ENCODE peak calls at places on chromosomes 6 and 20, in four cellular contexts. One of them, this sample, is unnamed.
A peak's percentile ranks its signal among the peaks of the same experiment; 100 is the strongest.

GRCh38 chr20:32488066-32488838 is 96.9 kb downstream of the NOL4L start:
- DNase-seq in lower lobe of right lung: no peak
- DNase-seq in stomach: no peak
- DNase-seq in neural progenitor cell: no peak
- DNase-seq in this sample: peak; percentile 16

GRCh38 chr6:157554747-157555146 is 173.8 kb downstream of the ZDHHC14 start:
- DNase-seq in lower lobe of right lung: no peak
- DNase-seq in neural progenitor cell: no peak
- DNase-seq in stomach: no peak
- DNase-seq in this sample: no peak

GRCh38 chr6:138818496-138819194 is 22.8 kb downstream of the ECT2L start:
- DNase-seq in lower lobe of right lung: no peak
- DNase-seq in stomach: no peak
- DNase-seq in neural progenitor cell: no peak
- DNase-seq in this sample: no peak

GRCh38 chr6:20605581-20605980 is 71.3 kb downstream of the CDKAL1 start:
- DNase-seq in neural progenitor cell: no peak
- DNase-seq in stomach: no peak
- DNase-seq in lower lobe of right lung: no peak
- DNase-seq in this sample: no peak

GRCh38 chr6:8110725-8111124 is 8.4 kb upstream of the EEF1E1 start:
- DNase-seq in stomach: no peak
- DNase-seq in lower lobe of right lung: no peak
- DNase-seq in neural progenitor cell: no peak
- DNase-seq in this sample: no peak

GRCh38 chr20:57507477-57507876 is 17.5 kb downstream of the CTCFL start:
- DNase-seq in neural progenitor cell: no peak
- DNase-seq in stomach: no peak
- DNase-seq in lower lobe of right lung: no peak
- DNase-seq in this sample: no peak

GRCh38 chr6:11618533-11618932 is 81.0 kb downstream of the TMEM170B start:
- DNase-seq in lower lobe of right lung: no peak
- DNase-seq in stomach: no peak
- DNase-seq in neural progenitor cell: no peak
- DNase-seq in this sample: no peak

GRCh38 chr6:37020426-37021211 is 15.2 kb downstream of the FGD2 start:
- DNase-seq in lower lobe of right lung: no peak
- DNase-seq in neural progenitor cell: no peak
- DNase-seq in stomach: peak; percentile 77
- DNase-seq in this sample: peak; percentile 21

GRCh38 chr6:132401941-132402275 is 633 bp upstream of the MOXD1 start:
- DNase-seq in stomach: no peak
- DNase-seq in lower lobe of right lung: no peak
- DNase-seq in neural progenitor cell: peak; percentile 31
- DNase-seq in this sample: no peak

GRCh38 chr6:38155144-38155543 is 335.6 kb downstream of the ZFAND3 start:
- DNase-seq in neural progenitor cell: no peak
- DNase-seq in lower lobe of right lung: peak; percentile 78
- DNase-seq in stomach: no peak
- DNase-seq in this sample: no peak

GRCh38 chr20:46695888-46696287 is 6.6 kb upstream of the TP53RK start:
- DNase-seq in neural progenitor cell: no peak
- DNase-seq in lower lobe of right lung: no peak
- DNase-seq in stomach: no peak
- DNase-seq in this sample: no peak

GRCh38 chr6:83546636-83547035 is 34.3 kb downstream of the PRSS35 start:
- DNase-seq in stomach: no peak
- DNase-seq in neural progenitor cell: no peak
- DNase-seq in lower lobe of right lung: no peak
- DNase-seq in this sample: no peak

GRCh38 chr6:12592634-12593033 is 123.9 kb upstream of the PHACTR1 start:
- DNase-seq in neural progenitor cell: peak; percentile 33
- DNase-seq in lower lobe of right lung: no peak
- DNase-seq in stomach: no peak
- DNase-seq in this sample: no peak

GRCh38 chr6:38259736-38260135 is 380.0 kb downstream of the BTBD9 start:
- DNase-seq in stomach: no peak
- DNase-seq in lower lobe of right lung: no peak
- DNase-seq in neural progenitor cell: no peak
- DNase-seq in this sample: no peak

GRCh38 chr6:166500246-166500645 is 86.2 kb downstream of the RAMACL start:
- DNase-seq in lower lobe of right lung: no peak
- DNase-seq in stomach: no peak
- DNase-seq in neural progenitor cell: no peak
- DNase-seq in this sample: no peak

GRCh38 chr6:52826513-52826912 is 14.1 kb downstream of the GSTA5 start:
- DNase-seq in stomach: no peak
- DNase-seq in lower lobe of right lung: no peak
- DNase-seq in neural progenitor cell: no peak
- DNase-seq in this sample: no peak

GRCh38 chr6:120384671-120385070 is 949.6 kb downstream of the TBC1D32 start:
- DNase-seq in stomach: no peak
- DNase-seq in neural progenitor cell: no peak
- DNase-seq in lower lobe of right lung: no peak
- DNase-seq in this sample: no peak

GRCh38 chr6:122853259-122853995 is 64.4 kb downstream of the SMPDL3A start:
- DNase-seq in neural progenitor cell: no peak
- DNase-seq in stomach: no peak
- DNase-seq in lower lobe of right lung: no peak
- DNase-seq in this sample: no peak

GRCh38 chr20:3218307-3218988 is 9.2 kb downstream of the ITPA start:
- DNase-seq in stomach: peak; percentile 75
- DNase-seq in neural progenitor cell: peak; percentile 74
- DNase-seq in lower lobe of right lung: peak; percentile 82
- DNase-seq in this sample: peak; percentile 55

GRCh38 chr20:24653306-24653705 is 183.9 kb downstream of the SYNDIG1 start:
- DNase-seq in lower lobe of right lung: no peak
- DNase-seq in stomach: no peak
- DNase-seq in neural progenitor cell: no peak
- DNase-seq in this sample: no peak

GRCh38 chr6:159098636-159099106 is 53.9 kb upstream of the TAGAP start:
- DNase-seq in neural progenitor cell: no peak
- DNase-seq in stomach: no peak
- DNase-seq in lower lobe of right lung: no peak
- DNase-seq in this sample: no peak

GRCh38 chr6:56852249-56852606 is 102.7 kb upstream of the BEND6 start:
- DNase-seq in neural progenitor cell: no peak
- DNase-seq in stomach: no peak
- DNase-seq in lower lobe of right lung: no peak
- DNase-seq in this sample: no peak
- H3K4me3 ChIP-seq in neural progenitor cell: peak overlapping the region; percentile 93
- H3K4me3 ChIP-seq in stomach: peak overlapping the region; percentile 49
- H3K4me3 ChIP-seq in lower lobe of right lung: no peak overlapping the region
- H3K4me3 ChIP-seq in this sample: no peak overlapping the region

GRCh38 chr20:10652185-10652584 is 21.6 kb downstream of the JAG1 start:
- DNase-seq in stomach: no peak
- DNase-seq in neural progenitor cell: no peak
- DNase-seq in lower lobe of right lung: no peak
- DNase-seq in this sample: no peak

GRCh38 chr20:10654630-10655029 is 19.2 kb downstream of the JAG1 start:
- DNase-seq in neural progenitor cell: peak; percentile 61
- DNase-seq in stomach: peak; percentile 46
- DNase-seq in lower lobe of right lung: no peak
- DNase-seq in this sample: peak; percentile 57

GRCh38 chr20:10652660-10653191 is 21.1 kb downstream of the JAG1 start:
- DNase-seq in lower lobe of right lung: no peak
- DNase-seq in neural progenitor cell: no peak
- DNase-seq in stomach: no peak
- DNase-seq in this sample: no peak

GRCh38 chr20:10655723-10656122 is 18.1 kb downstream of the JAG1 start:
- DNase-seq in lower lobe of right lung: no peak
- DNase-seq in neural progenitor cell: peak; percentile 93
- DNase-seq in stomach: no peak
- DNase-seq in this sample: peak; percentile 70

GRCh38 chr20:10653593-10654288 is 20.1 kb downstream of the JAG1 start:
- DNase-seq in lower lobe of right lung: no peak
- DNase-seq in stomach: no peak
- DNase-seq in neural progenitor cell: no peak
- DNase-seq in this sample: no peak
- H3K4me3 ChIP-seq in lower lobe of right lung: peak overlapping the region; percentile 22
- H3K4me3 ChIP-seq in stomach: no peak overlapping the region
- H3K4me3 ChIP-seq in neural progenitor cell: peak overlapping the region; percentile 4
- H3K4me3 ChIP-seq in this sample: no peak overlapping the region

GRCh38 chr20:40698744-40699143 is 9.7 kb upstream of the MAFB start:
- DNase-seq in lower lobe of right lung: no peak
- DNase-seq in stomach: no peak
- DNase-seq in neural progenitor cell: no peak
- DNase-seq in this sample: no peak

GRCh38 chr20:40697466-40697987 is 8.5 kb upstream of the MAFB start:
- DNase-seq in lower lobe of right lung: no peak
- DNase-seq in neural progenitor cell: no peak
- DNase-seq in stomach: no peak
- DNase-seq in this sample: no peak

GRCh38 chr20:40695214-40695613 is 6.2 kb upstream of the MAFB start:
- DNase-seq in lower lobe of right lung: no peak
- DNase-seq in stomach: no peak
- DNase-seq in neural progenitor cell: no peak
- DNase-seq in this sample: no peak

GRCh38 chr20:40694246-40694645 is 5.2 kb upstream of the MAFB start:
- DNase-seq in lower lobe of right lung: no peak
- DNase-seq in neural progenitor cell: no peak
- DNase-seq in stomach: no peak
- DNase-seq in this sample: no peak

GRCh38 chr20:40698281-40698680 is 9.2 kb upstream of the MAFB start:
- DNase-seq in stomach: no peak
- DNase-seq in neural progenitor cell: no peak
- DNase-seq in lower lobe of right lung: no peak
- DNase-seq in this sample: no peak
- H3K4me3 ChIP-seq in stomach: no peak overlapping the region
- H3K4me3 ChIP-seq in neural progenitor cell: no peak overlapping the region
- H3K4me3 ChIP-seq in lower lobe of right lung: no peak overlapping the region
- H3K4me3 ChIP-seq in this sample: no peak overlapping the region

GRCh38 chr6:87151786-87152527 is 3.4 kb upstream of the ZNF292 start:
- DNase-seq in neural progenitor cell: peak; percentile 76
- DNase-seq in stomach: peak; percentile 69
- DNase-seq in lower lobe of right lung: peak; percentile 76
- DNase-seq in this sample: peak; percentile 70

GRCh38 chr6:87151471-87151785 is 3.9 kb upstream of the ZNF292 start:
- DNase-seq in stomach: no peak
- DNase-seq in lower lobe of right lung: no peak
- DNase-seq in neural progenitor cell: no peak
- DNase-seq in this sample: no peak

GRCh38 chr6:87146363-87146762 is 9.0 kb upstream of the ZNF292 start:
- DNase-seq in stomach: no peak
- DNase-seq in neural progenitor cell: no peak
- DNase-seq in lower lobe of right lung: no peak
- DNase-seq in this sample: no peak
- H3K4me3 ChIP-seq in stomach: no peak overlapping the region
- H3K4me3 ChIP-seq in neural progenitor cell: no peak overlapping the region
- H3K4me3 ChIP-seq in lower lobe of right lung: no peak overlapping the region
- H3K4me3 ChIP-seq in this sample: no peak overlapping the region

GRCh38 chr20:37901667-37902503 is 1.0 kb upstream of the VSTM2L start:
- DNase-seq in stomach: peak; percentile 53
- DNase-seq in lower lobe of right lung: no peak
- DNase-seq in neural progenitor cell: peak; percentile 82
- DNase-seq in this sample: peak; percentile 65
- H3K4me3 ChIP-seq in stomach: peak overlapping the region; percentile 53
- H3K4me3 ChIP-seq in lower lobe of right lung: peak overlapping the region; percentile 51
- H3K4me3 ChIP-seq in neural progenitor cell: peak overlapping the region; percentile 61
- H3K4me3 ChIP-seq in this sample: no peak overlapping the region

GRCh38 chr6:170158296-170159039 is 132.4 kb downstream of the DLL1 start:
- DNase-seq in lower lobe of right lung: peak; percentile 29
- DNase-seq in neural progenitor cell: no peak
- DNase-seq in stomach: no peak
- DNase-seq in this sample: no peak
- H3K4me3 ChIP-seq in lower lobe of right lung: no peak overlapping the region
- H3K4me3 ChIP-seq in neural progenitor cell: no peak overlapping the region
- H3K4me3 ChIP-seq in stomach: no peak overlapping the region
- H3K4me3 ChIP-seq in this sample: no peak overlapping the region

DNA sequence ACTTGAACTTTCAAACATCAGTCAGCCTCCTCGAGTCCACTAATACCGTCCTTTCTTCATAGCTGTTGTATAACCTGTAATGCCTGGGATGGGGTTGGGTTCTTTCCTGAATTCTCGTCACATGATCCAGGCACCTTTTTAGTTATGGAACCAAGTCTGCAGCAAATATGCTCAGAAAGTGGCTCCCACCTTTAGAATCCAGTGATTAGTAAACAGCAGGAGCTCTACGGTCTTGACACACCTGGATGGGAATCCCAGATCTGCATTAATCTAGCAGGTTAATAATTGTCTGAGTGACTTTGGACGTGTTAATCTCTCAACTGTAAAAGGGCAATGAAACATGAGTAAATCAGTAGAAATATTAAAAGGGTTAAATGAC is 729 bp upstream of the ZHX3 start:
- DNase-seq in neural progenitor cell: no peak
- DNase-seq in stomach: no peak
- DNase-seq in lower lobe of right lung: no peak
- DNase-seq in this sample: peak; percentile 54
- H3K4me3 ChIP-seq in neural progenitor cell: peak overlapping the region; percentile 49
- H3K4me3 ChIP-seq in stomach: peak overlapping the region; percentile 90
- H3K4me3 ChIP-seq in lower lobe of right lung: peak overlapping the region; percentile 79
- H3K4me3 ChIP-seq in this sample: peak overlapping the region; percentile 75

GRCh38 chr6:146598785-146599405 is at the start of gene ADGB:
- DNase-seq in stomach: peak; percentile 45
- DNase-seq in lower lobe of right lung: peak; percentile 82
- DNase-seq in neural progenitor cell: peak; percentile 89
- DNase-seq in this sample: peak; percentile 75
- H3K4me3 ChIP-seq in stomach: peak within 1 kb of the TSS; percentile 54
- H3K4me3 ChIP-seq in lower lobe of right lung: peak within 1 kb of the TSS; percentile 54
- H3K4me3 ChIP-seq in neural progenitor cell: peak within 1 kb of the TSS; percentile 44
- H3K4me3 ChIP-seq in this sample: peak within 1 kb of the TSS; percentile 33

GRCh38 chr6:139852484-139853140 is 478.2 kb upstream of the CITED2 start:
- DNase-seq in lower lobe of right lung: no peak
- DNase-seq in stomach: no peak
- DNase-seq in neural progenitor cell: no peak
- DNase-seq in this sample: no peak
- H3K4me3 ChIP-seq in lower lobe of right lung: no peak overlapping the region
- H3K4me3 ChIP-seq in stomach: no peak overlapping the region
- H3K4me3 ChIP-seq in neural progenitor cell: no peak overlapping the region
- H3K4me3 ChIP-seq in this sample: no peak overlapping the region

This sample was measured in Caco-2.